ENCODE peak calls at places on chromosome 15, in six cellular contexts. E is neural crest cell, Q is LHCN-M2, F is choroid plexus epithelial cell, G is NCI-H774, A is DMS153. O is an unnamed sample.

GRCh38 chr15:66657062-66658020 is 44.7 kb upstream of the SMAD6 start:
- DNase-seq in G (no peak), E (peak; percentile 14), F (no peak), Q (no peak), A (no peak), O (no peak)

GRCh38 chr15:71588746-71589145 is 221.6 kb upstream of the NR2E3 start:
- DNase-seq in A (no peak), F (peak; percentile 75), G (no peak), E (no peak), Q (peak; percentile 85), O (no peak)

GRCh38 chr15:46677491-46677890 is 1039.8 kb upstream of the SEMA6D start:
- DNase-seq in A (no peak), G (no peak), E (no peak), F (no peak), Q (no peak), O (no peak)

GRCh38 chr15:72554471-72555425 is 80.6 kb downstream of the ARIH1 start:
- DNase-seq in E (no peak), A (no peak), F (peak; percentile 86), G (no peak), Q (peak; percentile 65), O (no peak)

GRCh38 chr15:55587321-55588069 is 650 bp downstream of the PYGO1 start:
- DNase-seq in E (peak; percentile 58), Q (peak; percentile 59), G (no peak), A (no peak), F (peak; percentile 51), O (peak; percentile 49)

GRCh38 chr15:68354923-68355322 is 77.0 kb downstream of the ITGA11 start:
- DNase-seq in Q (peak; percentile 95), G (no peak), F (peak; percentile 92), A (no peak), E (no peak), O (no peak)

GRCh38 chr15:70299931-70300858 is 202.5 kb upstream of the TLE3 start:
- DNase-seq in E (no peak), F (no peak), G (no peak), A (peak; percentile 14), Q (no peak), O (peak; percentile 55)

GRCh38 chr15:67125589-67126502 is 60.4 kb downstream of the SMAD3 start:
- DNase-seq in G (no peak), F (peak; percentile 99), Q (peak; percentile 100), A (no peak), E (no peak), O (no peak)

GRCh38 chr15:79853492-79854328 is 43.1 kb downstream of the MTHFS start:
- DNase-seq in A (no peak), Q (peak; percentile 84), G (peak; percentile 62), F (peak; percentile 95), E (peak; percentile 65), O (peak; percentile 62)

GRCh38 chr15:45199136-45199810 is 11.5 kb upstream of the SHF start:
- DNase-seq in Q (peak; percentile 15), G (no peak), A (no peak), F (no peak), E (peak; percentile 26), O (no peak)

GRCh38 chr15:44181410-44181809 is 13.7 kb downstream of the FRMD5 start:
- DNase-seq in Q (no peak), E (no peak), G (no peak), A (no peak), F (no peak), O (no peak)

GRCh38 chr15:69389426-69389825 is 24.7 kb upstream of the KIF23 start:
- DNase-seq in F (no peak), A (no peak), Q (no peak), G (no peak), E (no peak), O (no peak)

GRCh38 chr15:40098489-40099261 is 10.0 kb downstream of the BMF start:
- DNase-seq in A (peak; percentile 69), Q (peak; percentile 91), F (peak; percentile 96), G (peak; percentile 82), E (no peak), O (peak; percentile 56)

GRCh38 chr15:101697488-101697887 is 26.8 kb downstream of the TARS3 start:
- DNase-seq in Q (no peak), G (no peak), A (no peak), E (no peak), F (no peak), O (no peak)

GRCh38 chr15:77059761-77060345 is 11.1 kb downstream of the TSPAN3 start:
- DNase-seq in G (no peak), Q (no peak), E (no peak), A (no peak), F (peak; percentile 52), O (no peak)

GRCh38 chr15:80059786-80060489 is 462 bp downstream of the ZFAND6 start:
- DNase-seq in F (peak; percentile 33), E (no peak), G (peak; percentile 80), A (no peak), Q (peak; percentile 35), O (no peak)

GRCh38 chr15:88992216-88992615 is 79.0 kb upstream of the MFGE8 start:
- DNase-seq in Q (no peak), F (no peak), E (no peak), A (no peak), G (no peak), O (no peak)

GRCh38 chr15:43132830-43133428 is 457 bp upstream of the TMEM62 start:
- DNase-seq in F (no peak), E (no peak), A (no peak), Q (no peak), G (peak; percentile 4), O (no peak)

GRCh38 chr15:49901867-49902775 is 216.9 kb downstream of the ATP8B4 start:
- DNase-seq in Q (peak; percentile 58), A (no peak), E (no peak), G (no peak), F (peak; percentile 80), O (no peak)

GRCh38 chr15:38696120-38696727 is 131.6 kb upstream of the RASGRP1 start:
- DNase-seq in Q (peak; percentile 53), G (no peak), E (no peak), A (no peak), F (peak; percentile 63), O (peak; percentile 80)

GRCh38 chr15:32909431-32909830 is 191.6 kb downstream of the GREM1 start:
- DNase-seq in Q (peak; percentile 70), G (no peak), F (peak; percentile 57), E (no peak), A (no peak), O (no peak)

GRCh38 chr15:78750566-78750965 is 60.7 kb downstream of the ADAMTS7 start:
- DNase-seq in A (no peak), G (no peak), Q (peak; percentile 73), F (no peak), E (no peak), O (no peak)

GRCh38 chr15:74129411-74130088 is 836 bp upstream of the ISLR2 start:
- DNase-seq in A (no peak), G (no peak), E (no peak), Q (no peak), F (no peak), O (no peak)

GRCh38 chr15:86863226-86863915 is 783.7 kb downstream of the AGBL1 start:
- DNase-seq in G (no peak), F (peak; percentile 62), Q (peak; percentile 99), E (no peak), A (no peak), O (no peak)

GRCh38 chr15:39205081-39205480 is 375.8 kb upstream of the THBS1 start:
- DNase-seq in A (no peak), E (no peak), Q (no peak), G (no peak), F (no peak), O (no peak)

GRCh38 chr15:81133782-81134461 is at the start of gene CFAP161:
- DNase-seq in G (peak; percentile 85), Q (peak; percentile 60), A (peak; percentile 50), E (peak; percentile 87), F (peak; percentile 69), O (no peak)

GRCh38 chr15:101647251-101647650 is 4.9 kb downstream of the TM2D3 start:
- DNase-seq in Q (no peak), G (no peak), E (no peak), F (no peak), A (no peak), O (no peak)

GRCh38 chr15:79849789-79850188 is 47.0 kb downstream of the MTHFS start:
- DNase-seq in E (peak; percentile 44), F (peak; percentile 74), Q (peak; percentile 27), A (no peak), G (no peak), O (no peak)

GRCh38 chr15:28885630-28886430 is at the start of gene APBA2:
- DNase-seq in G (no peak), A (no peak), Q (no peak), F (peak; percentile 48), E (peak; percentile 49), O (peak; percentile 62)

GRCh38 chr15:77013786-77014136 is 18.8 kb downstream of the PSTPIP1 start:
- DNase-seq in G (no peak), E (no peak), Q (no peak), F (no peak), A (no peak), O (peak; percentile 74)

GRCh38 chr15:75420698-75421097 is 30.8 kb downstream of the SIN3A start:
- DNase-seq in Q (peak; percentile 47), F (peak; percentile 25), E (no peak), G (no peak), A (no peak), O (no peak)

GRCh38 chr15:48859426-48859825 is 18.5 kb upstream of the EID1 start:
- DNase-seq in E (no peak), Q (peak; percentile 13), G (no peak), A (no peak), F (no peak), O (no peak)

GRCh38 chr15:66834863-66835557 is 133.0 kb downstream of the SMAD6 start:
- DNase-seq in G (no peak), F (no peak), Q (no peak), E (no peak), A (no peak), O (no peak)

GRCh38 chr15:48336940-48337339 is 5.7 kb downstream of the DUT start:
- DNase-seq in Q (no peak), A (no peak), E (no peak), G (no peak), F (peak; percentile 24), O (no peak)

GRCh38 chr15:70259030-70259424 is 161.3 kb upstream of the TLE3 start:
- DNase-seq in F (peak; percentile 83), E (no peak), A (no peak), Q (peak; percentile 92), G (peak; percentile 6), O (peak; percentile 42)

GRCh38 chr15:99324082-99324620 is 72.9 kb downstream of the LRRC28 start:
- DNase-seq in A (no peak), Q (peak; percentile 92), E (no peak), F (peak; percentile 88), G (no peak), O (no peak)